ENCODE peak calls at places on chromosomes 7 and 10, in four cellular contexts. One of them, this sample, is unnamed.

GRCh38 chr10:74179124-74179710 is 28.2 kb downstream of the ADK start:
- DNase-seq in body of pancreas: no peak
- DNase-seq in lung microvascular endothelial cell: no peak
- DNase-seq in tibial nerve: no peak
- DNase-seq in this sample: no peak

GRCh38 chr7:67725437-67725836 is 728.8 kb downstream of the TYW1 start:
- DNase-seq in tibial nerve: no peak
- DNase-seq in lung microvascular endothelial cell: no peak
- DNase-seq in body of pancreas: no peak
- DNase-seq in this sample: no peak

GRCh38 chr10:86663046-86663345 is 5.3 kb upstream of the LDB3 start:
- DNase-seq in body of pancreas: no peak
- DNase-seq in tibial nerve: no peak
- DNase-seq in lung microvascular endothelial cell: no peak
- DNase-seq in this sample: no peak

GRCh38 chr10:68727146-68727545 is 6.1 kb downstream of the CCAR1 start:
- DNase-seq in lung microvascular endothelial cell: no peak
- DNase-seq in tibial nerve: no peak
- DNase-seq in body of pancreas: no peak
- DNase-seq in this sample: no peak

GRCh38 chr7:127689194-127689772 is 37.3 kb downstream of the SND1 start:
- DNase-seq in body of pancreas: no peak
- DNase-seq in tibial nerve: no peak
- DNase-seq in lung microvascular endothelial cell: no peak
- DNase-seq in this sample: no peak

GRCh38 chr7:54932818-54933543 is 85.8 kb upstream of the EGFR start:
- DNase-seq in body of pancreas: peak
- DNase-seq in lung microvascular endothelial cell: peak
- DNase-seq in tibial nerve: peak
- DNase-seq in this sample: peak

GRCh38 chr7:106591146-106591545 is 69.8 kb downstream of the CCDC71L start:
- DNase-seq in body of pancreas: no peak
- DNase-seq in lung microvascular endothelial cell: peak
- DNase-seq in tibial nerve: no peak
- DNase-seq in this sample: no peak

GRCh38 chr7:74464931-74465906 is 11.5 kb downstream of the GTF2IRD1 start:
- DNase-seq in tibial nerve: no peak
- DNase-seq in body of pancreas: no peak
- DNase-seq in lung microvascular endothelial cell: no peak
- DNase-seq in this sample: peak

GRCh38 chr10:86144301-86144700 is 222.3 kb downstream of the GRID1 start:
- DNase-seq in tibial nerve: no peak
- DNase-seq in body of pancreas: no peak
- DNase-seq in lung microvascular endothelial cell: no peak
- DNase-seq in this sample: no peak

GRCh38 chr10:67665491-67665890 is 30.5 kb downstream of the CTNNA3 start:
- DNase-seq in tibial nerve: no peak
- DNase-seq in body of pancreas: no peak
- DNase-seq in lung microvascular endothelial cell: no peak
- DNase-seq in this sample: no peak

GRCh38 chr7:115910541-115911164 is 119.9 kb downstream of the TFEC start:
- DNase-seq in tibial nerve: no peak
- DNase-seq in lung microvascular endothelial cell: peak
- DNase-seq in body of pancreas: no peak
- DNase-seq in this sample: no peak

GRCh38 chr10:75294866-75295692 is 59.3 kb upstream of the COMTD1 start:
- DNase-seq in lung microvascular endothelial cell: peak
- DNase-seq in tibial nerve: peak
- DNase-seq in body of pancreas: peak
- DNase-seq in this sample: peak

GRCh38 chr7:50400114-50400513 is 50.0 kb downstream of the FIGNL1 start:
- DNase-seq in tibial nerve: no peak
- DNase-seq in body of pancreas: no peak
- DNase-seq in lung microvascular endothelial cell: no peak
- DNase-seq in this sample: no peak

GRCh38 chr10:86992456-86992855 is 24.2 kb downstream of the ADIRF start:
- DNase-seq in body of pancreas: no peak
- DNase-seq in tibial nerve: no peak
- DNase-seq in lung microvascular endothelial cell: no peak
- DNase-seq in this sample: no peak

GRCh38 chr10:3287566-3288445 is 115.2 kb upstream of the PITRM1 start:
- DNase-seq in body of pancreas: peak
- DNase-seq in lung microvascular endothelial cell: no peak
- DNase-seq in tibial nerve: no peak
- DNase-seq in this sample: no peak

GRCh38 chr10:131274883-131275282 is 36.6 kb downstream of the TCERG1L start:
- DNase-seq in body of pancreas: no peak
- DNase-seq in tibial nerve: no peak
- DNase-seq in lung microvascular endothelial cell: no peak
- DNase-seq in this sample: no peak

GRCh38 chr10:69303632-69304035 is 25.3 kb downstream of the HK1 start:
- DNase-seq in lung microvascular endothelial cell: peak
- DNase-seq in body of pancreas: no peak
- DNase-seq in tibial nerve: no peak
- DNase-seq in this sample: no peak

GRCh38 chr7:47757946-47758371 is 176.0 kb upstream of the TNS3 start:
- DNase-seq in body of pancreas: peak
- DNase-seq in tibial nerve: peak
- DNase-seq in lung microvascular endothelial cell: peak
- DNase-seq in this sample: peak

GRCh38 chr7:137755846-137756685 is 90.7 kb downstream of the DGKI start:
- DNase-seq in body of pancreas: no peak
- DNase-seq in lung microvascular endothelial cell: no peak
- DNase-seq in tibial nerve: no peak
- DNase-seq in this sample: no peak

GRCh38 chr7:158101821-158102450 is 485.7 kb downstream of the PTPRN2 start:
- DNase-seq in lung microvascular endothelial cell: no peak
- DNase-seq in tibial nerve: no peak
- DNase-seq in body of pancreas: no peak
- DNase-seq in this sample: no peak

GRCh38 chr7:92953657-92954056 is 117.3 kb upstream of the CDK6 start:
- DNase-seq in body of pancreas: no peak
- DNase-seq in lung microvascular endothelial cell: no peak
- DNase-seq in tibial nerve: no peak
- DNase-seq in this sample: no peak